ENCODE peak calls at places on chromosomes 3 and 15, in five cellular contexts. W is endodermal cell, J is BJ, R is cardiac fibroblast, X is left ventricle myocardium inferior. H is an unnamed sample.

GRCh38 chr3:1766384-1766783 is 332.3 kb upstream of the CNTN4 start:
- DNase-seq in X (no peak), R (no peak), J (no peak), W (no peak), H (no peak)

GRCh38 chr15:85716261-85716660 is 78.5 kb downstream of the KLHL25 start:
- DNase-seq in R (no peak), J (no peak), X (no peak), W (no peak), H (no peak)

GRCh38 chr15:45703670-45704328 is 69.0 kb downstream of the SQOR start:
- DNase-seq in R (no peak), J (no peak), X (no peak), W (peak), H (no peak)

GRCh38 chr15:25690673-25691543 is 172.2 kb downstream of the ATP10A start:
- DNase-seq in R (peak), X (no peak), J (peak), W (no peak), H (no peak)

GRCh38 chr3:38018296-38019266 is 10.9 kb downstream of the PLCD1 start:
- DNase-seq in W (no peak), R (no peak), J (no peak), X (no peak), H (no peak)

GRCh38 chr3:135766113-135766512 is 199.4 kb upstream of the PPP2R3A start:
- DNase-seq in X (no peak), W (no peak), R (no peak), J (no peak), H (no peak)

GRCh38 chr3:125002414-125002811 is 53.4 kb downstream of the HEG1 start:
- DNase-seq in J (no peak), R (no peak), X (no peak), W (no peak), H (no peak)

GRCh38 chr15:40081691-40082194 is 26.9 kb downstream of the BMF start:
- DNase-seq in J (no peak), W (peak), R (peak), X (peak), H (no peak)

GRCh38 chr3:98532275-98532637 is 478 bp downstream of the GPR15 start:
- DNase-seq in W (no peak), R (no peak), J (no peak), X (no peak), H (no peak)

GRCh38 chr15:99054892-99055291 is 47.3 kb upstream of the PGPEP1L start:
- DNase-seq in W (no peak), X (no peak), R (no peak), J (no peak), H (no peak)

GRCh38 chr15:88656760-88657221 is 18.0 kb downstream of the ISG20 start:
- DNase-seq in J (no peak), W (no peak), R (no peak), X (no peak), H (no peak)

DNA sequence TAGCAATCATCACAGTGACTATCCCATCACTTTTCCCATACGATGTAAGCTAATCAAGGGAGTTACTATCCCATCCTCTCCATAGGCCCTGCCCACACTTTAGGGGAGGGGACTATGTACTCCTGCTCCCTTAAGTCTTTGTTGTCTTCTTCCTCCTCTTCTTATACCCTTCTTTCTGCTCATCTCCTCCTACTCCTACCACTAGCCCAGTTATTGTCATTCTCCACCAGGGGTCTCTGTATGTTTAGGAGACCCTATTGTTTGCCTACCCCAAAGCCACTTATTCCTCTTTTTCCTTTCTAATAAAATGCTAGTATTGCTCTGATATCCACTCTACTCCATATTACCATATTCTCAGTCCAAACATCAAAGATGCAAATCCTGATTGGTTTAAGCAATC is 27.8 kb downstream of the STAC start:
- DNase-seq in J (no peak), X (no peak), W (no peak), R (peak), H (no peak)
- TF ChIP-seq CTCF in J (peak), X (no peak), W (peak), R (no peak), H (no peak)

DNA sequence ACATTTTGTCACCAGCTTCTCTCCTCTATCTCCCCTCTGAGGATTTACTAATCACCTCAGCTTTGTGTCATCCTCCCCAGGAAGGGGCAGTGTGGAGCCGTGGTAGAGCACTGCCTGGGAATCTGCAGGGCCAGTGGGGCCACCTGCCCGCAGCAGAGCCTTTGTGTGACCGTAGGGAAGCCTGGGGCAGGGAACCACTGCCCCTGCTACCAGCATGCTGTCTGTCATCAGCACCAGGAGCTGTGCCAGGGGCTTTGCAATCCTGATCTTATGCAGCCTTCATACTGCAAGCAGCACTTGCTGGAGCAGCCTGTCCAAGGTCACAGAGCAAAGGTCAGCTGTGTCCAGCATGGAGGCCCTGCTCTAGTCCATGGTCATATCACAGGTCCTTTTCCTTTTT is 170.2 kb upstream of the IL12A start:
- DNase-seq in R (no peak), W (peak), X (peak), J (no peak), H (no peak)
- TF ChIP-seq CTCF in R (no peak), W (peak), X (peak), J (peak), H (peak)

GRCh38 chr15:66188464-66188863 is 65.1 kb downstream of the MEGF11 start:
- DNase-seq in J (no peak), W (peak), R (no peak), X (no peak), H (no peak)
- TF ChIP-seq CTCF in J (no peak), W (peak), R (no peak), X (peak), H (peak)

DNA sequence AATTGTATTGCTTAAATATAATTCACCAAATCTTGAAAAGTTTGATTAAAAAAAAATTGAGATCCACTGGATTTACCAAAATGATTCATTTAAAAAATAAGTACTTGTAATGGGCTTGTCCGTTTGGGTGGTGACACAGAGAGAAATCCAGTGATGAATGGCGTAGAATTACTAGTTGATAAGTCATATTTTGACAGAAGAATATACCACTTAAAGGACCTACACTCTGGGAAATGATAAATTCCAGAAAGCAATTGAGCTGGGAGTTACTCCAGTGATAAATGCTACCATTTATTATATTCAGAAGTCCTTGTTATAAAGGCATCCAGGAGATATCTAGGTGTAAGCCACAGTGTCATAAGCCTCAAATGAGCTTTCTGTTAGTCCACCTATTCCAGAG is 141.8 kb upstream of the CFAP20DC start:
- DNase-seq in X (no peak), W (no peak), R (no peak), J (no peak), H (no peak)
- TF ChIP-seq CTCF in X (no peak), W (no peak), R (no peak), J (no peak), H (no peak)